ENCODE peak calls at places on chromosomes 7 and 10, in seven cellular contexts. One of them, this sample, is unnamed. For H3K4me1, the result is how much of the 10 kb centered on the place peaks cover.

GRCh38 chr10:113047963-113048781 is 98.1 kb downstream of the TCF7L2 start:
- DNase-seq in testis: no peak
- DNase-seq in endodermal cell: no peak
- DNase-seq in ovary: no peak
- DNase-seq in body of pancreas: no peak
- DNase-seq in heart right ventricle: no peak
- DNase-seq in H1: no peak
- DNase-seq in this sample: no peak

GRCh38 chr10:116845823-116846222 is 3.5 kb upstream of the ENO4 start:
- DNase-seq in body of pancreas: no peak
- DNase-seq in testis: no peak
- DNase-seq in H1: no peak
- DNase-seq in endodermal cell: no peak
- DNase-seq in heart right ventricle: no peak
- DNase-seq in ovary: no peak
- DNase-seq in this sample: no peak

GRCh38 chr7:22943997-22944396 is 69.9 kb downstream of the HYCC1 start:
- DNase-seq in endodermal cell: no peak
- DNase-seq in ovary: no peak
- DNase-seq in heart right ventricle: no peak
- DNase-seq in body of pancreas: no peak
- DNase-seq in testis: no peak
- DNase-seq in H1: no peak
- DNase-seq in this sample: peak

GRCh38 chr10:89281606-89282395 is 20.0 kb upstream of the IFIT2 start:
- DNase-seq in body of pancreas: no peak
- DNase-seq in ovary: no peak
- DNase-seq in H1: no peak
- DNase-seq in testis: no peak
- DNase-seq in endodermal cell: no peak
- DNase-seq in heart right ventricle: no peak
- DNase-seq in this sample: no peak

GRCh38 chr7:64997927-64998391 is 7.1 kb upstream of the ZNF117 start:
- DNase-seq in ovary: no peak
- DNase-seq in heart right ventricle: no peak
- DNase-seq in H1: no peak
- DNase-seq in testis: no peak
- DNase-seq in endodermal cell: no peak
- DNase-seq in body of pancreas: peak
- DNase-seq in this sample: peak

GRCh38 chr10:46220872-46221538 is 65.8 kb upstream of the ANTXRL start:
- DNase-seq in body of pancreas: no peak
- DNase-seq in testis: peak
- DNase-seq in H1: no peak
- DNase-seq in endodermal cell: peak
- DNase-seq in ovary: no peak
- DNase-seq in heart right ventricle: no peak
- DNase-seq in this sample: no peak

GRCh38 chr7:255038-255435 is 34.9 kb upstream of the FOXL3 start:
- DNase-seq in ovary: no peak
- DNase-seq in body of pancreas: no peak
- DNase-seq in H1: no peak
- DNase-seq in endodermal cell: no peak
- DNase-seq in heart right ventricle: no peak
- DNase-seq in testis: no peak
- DNase-seq in this sample: no peak

GRCh38 chr10:59901481-59901880 is 4.9 kb downstream of the CCDC6 start:
- DNase-seq in heart right ventricle: no peak
- DNase-seq in ovary: no peak
- DNase-seq in testis: no peak
- DNase-seq in endodermal cell: no peak
- DNase-seq in body of pancreas: no peak
- DNase-seq in H1: no peak
- DNase-seq in this sample: no peak

GRCh38 chr7:73570977-73571376 is 7.4 kb downstream of the TBL2 start:
- DNase-seq in H1: no peak
- DNase-seq in testis: no peak
- DNase-seq in ovary: no peak
- DNase-seq in heart right ventricle: no peak
- DNase-seq in body of pancreas: no peak
- DNase-seq in endodermal cell: no peak
- DNase-seq in this sample: no peak

GRCh38 chr7:129664029-129665012 is 52.8 kb downstream of the NRF1 start:
- DNase-seq in heart right ventricle: no peak
- DNase-seq in endodermal cell: no peak
- DNase-seq in ovary: no peak
- DNase-seq in H1: no peak
- DNase-seq in body of pancreas: no peak
- DNase-seq in testis: no peak
- DNase-seq in this sample: no peak

GRCh38 chr10:25696013-25696708 is 237.9 kb upstream of the MYO3A start:
- DNase-seq in heart right ventricle: no peak
- DNase-seq in testis: no peak
- DNase-seq in body of pancreas: no peak
- DNase-seq in H1: no peak
- DNase-seq in endodermal cell: peak
- DNase-seq in ovary: no peak
- DNase-seq in this sample: no peak
- TF ChIP-seq CTCF in heart right ventricle: no peak
- TF ChIP-seq CTCF in testis: no peak
- TF ChIP-seq CTCF in body of pancreas: no peak
- TF ChIP-seq CTCF in H1: peak
- TF ChIP-seq CTCF in endodermal cell: peak
- TF ChIP-seq CTCF in ovary: no peak
- TF ChIP-seq CTCF in this sample: no peak

GRCh38 chr7:69657331-69657730 is 59.1 kb downstream of the AUTS2 start:
- DNase-seq in heart right ventricle: no peak
- DNase-seq in body of pancreas: no peak
- DNase-seq in H1: no peak
- DNase-seq in testis: no peak
- DNase-seq in endodermal cell: no peak
- DNase-seq in ovary: no peak
- DNase-seq in this sample: no peak

GRCh38 chr7:69661342-69661741 is 63.1 kb downstream of the AUTS2 start:
- DNase-seq in testis: no peak
- DNase-seq in endodermal cell: no peak
- DNase-seq in body of pancreas: no peak
- DNase-seq in ovary: no peak
- DNase-seq in H1: no peak
- DNase-seq in heart right ventricle: no peak
- DNase-seq in this sample: no peak

GRCh38 chr7:69656890-69657289 is 58.6 kb downstream of the AUTS2 start:
- DNase-seq in endodermal cell: no peak
- DNase-seq in body of pancreas: no peak
- DNase-seq in H1: no peak
- DNase-seq in heart right ventricle: peak
- DNase-seq in ovary: no peak
- DNase-seq in testis: peak
- DNase-seq in this sample: no peak

GRCh38 chr7:69656077-69656476 is 57.8 kb downstream of the AUTS2 start:
- DNase-seq in H1: no peak
- DNase-seq in ovary: no peak
- DNase-seq in testis: no peak
- DNase-seq in body of pancreas: no peak
- DNase-seq in heart right ventricle: no peak
- DNase-seq in endodermal cell: no peak
- DNase-seq in this sample: no peak

GRCh38 chr7:69659964-69660363 is 61.7 kb downstream of the AUTS2 start:
- DNase-seq in ovary: no peak
- DNase-seq in heart right ventricle: no peak
- DNase-seq in body of pancreas: no peak
- DNase-seq in testis: no peak
- DNase-seq in H1: no peak
- DNase-seq in endodermal cell: no peak
- DNase-seq in this sample: no peak
- H3K4me1 ChIP-seq in ovary: under half
- H3K4me1 ChIP-seq in heart right ventricle: under half
- H3K4me1 ChIP-seq in body of pancreas: under half
- H3K4me1 ChIP-seq in testis: under half
- H3K4me1 ChIP-seq in H1: under half
- H3K4me1 ChIP-seq in endodermal cell: under half
- H3K4me1 ChIP-seq in this sample: under half

GRCh38 chr10:83961620-83962019 is 177.7 kb upstream of the GHITM start:
- DNase-seq in testis: no peak
- DNase-seq in H1: no peak
- DNase-seq in endodermal cell: no peak
- DNase-seq in body of pancreas: no peak
- DNase-seq in heart right ventricle: no peak
- DNase-seq in ovary: no peak
- DNase-seq in this sample: no peak
- TF ChIP-seq CTCF in testis: no peak
- TF ChIP-seq CTCF in H1: peak
- TF ChIP-seq CTCF in endodermal cell: peak
- TF ChIP-seq CTCF in body of pancreas: no peak
- TF ChIP-seq CTCF in heart right ventricle: peak
- TF ChIP-seq CTCF in ovary: no peak
- TF ChIP-seq CTCF in this sample: no peak

GRCh38 chr10:124706462-124706857 is 37.7 kb downstream of the FAM53B start:
- DNase-seq in testis: no peak
- DNase-seq in endodermal cell: no peak
- DNase-seq in body of pancreas: no peak
- DNase-seq in heart right ventricle: no peak
- DNase-seq in H1: no peak
- DNase-seq in ovary: no peak
- DNase-seq in this sample: no peak
- H3K4me1 ChIP-seq in testis: half or more
- H3K4me1 ChIP-seq in endodermal cell: under half
- H3K4me1 ChIP-seq in body of pancreas: half or more
- H3K4me1 ChIP-seq in heart right ventricle: half or more
- H3K4me1 ChIP-seq in H1: under half
- H3K4me1 ChIP-seq in ovary: half or more
- H3K4me1 ChIP-seq in this sample: half or more

GRCh38 chr10:129959544-129960492 is 4.3 kb downstream of the EBF3 start:
- DNase-seq in testis: no peak
- DNase-seq in H1: no peak
- DNase-seq in endodermal cell: peak
- DNase-seq in ovary: no peak
- DNase-seq in body of pancreas: no peak
- DNase-seq in heart right ventricle: no peak
- DNase-seq in this sample: no peak

GRCh38 chr10:129956902-129957673 is 7.0 kb downstream of the EBF3 start:
- DNase-seq in heart right ventricle: no peak
- DNase-seq in H1: no peak
- DNase-seq in endodermal cell: peak
- DNase-seq in ovary: no peak
- DNase-seq in testis: no peak
- DNase-seq in body of pancreas: no peak
- DNase-seq in this sample: no peak

GRCh38 chr10:129958686-129959543 is 5.2 kb downstream of the EBF3 start:
- DNase-seq in body of pancreas: no peak
- DNase-seq in ovary: no peak
- DNase-seq in testis: no peak
- DNase-seq in heart right ventricle: no peak
- DNase-seq in H1: no peak
- DNase-seq in endodermal cell: peak
- DNase-seq in this sample: no peak

GRCh38 chr10:129956285-129956649 is 7.8 kb downstream of the EBF3 start:
- DNase-seq in H1: no peak
- DNase-seq in body of pancreas: no peak
- DNase-seq in heart right ventricle: no peak
- DNase-seq in testis: no peak
- DNase-seq in ovary: no peak
- DNase-seq in endodermal cell: no peak
- DNase-seq in this sample: no peak

DNA sequence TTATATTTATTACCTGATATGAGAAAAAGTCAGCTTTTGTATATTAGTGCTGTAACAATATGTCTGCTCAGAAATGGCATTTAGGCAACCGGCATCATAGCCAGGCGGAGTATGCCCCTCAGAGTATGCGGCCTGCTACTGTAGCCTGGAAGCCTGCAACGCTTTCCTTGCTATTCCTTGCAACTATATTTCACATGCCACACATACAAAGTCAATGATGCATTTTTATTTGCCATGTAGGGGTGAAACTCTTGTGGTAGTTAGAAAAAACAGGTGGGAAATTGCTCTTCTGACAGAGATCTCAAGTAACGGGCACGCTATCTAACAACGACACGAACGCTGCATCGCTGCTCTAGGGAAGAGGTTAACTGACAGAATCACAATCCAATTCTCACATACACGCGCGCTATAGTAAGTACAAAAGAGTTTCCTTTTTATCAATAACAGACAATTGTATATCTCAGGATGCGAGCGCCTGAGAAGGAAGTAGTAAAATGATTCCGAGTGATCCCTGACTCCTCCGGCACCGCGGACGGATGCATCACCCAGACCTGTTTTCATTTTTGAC is 5.9 kb downstream of the EBF3 start:
- DNase-seq in H1: no peak
- DNase-seq in testis: no peak
- DNase-seq in body of pancreas: no peak
- DNase-seq in ovary: no peak
- DNase-seq in endodermal cell: peak
- DNase-seq in heart right ventricle: no peak
- DNase-seq in this sample: no peak
- TF ChIP-seq CTCF in H1: peak
- TF ChIP-seq CTCF in testis: no peak
- TF ChIP-seq CTCF in body of pancreas: no peak
- TF ChIP-seq CTCF in ovary: no peak
- TF ChIP-seq CTCF in endodermal cell: peak
- TF ChIP-seq CTCF in heart right ventricle: peak
- TF ChIP-seq CTCF in this sample: no peak

DNA sequence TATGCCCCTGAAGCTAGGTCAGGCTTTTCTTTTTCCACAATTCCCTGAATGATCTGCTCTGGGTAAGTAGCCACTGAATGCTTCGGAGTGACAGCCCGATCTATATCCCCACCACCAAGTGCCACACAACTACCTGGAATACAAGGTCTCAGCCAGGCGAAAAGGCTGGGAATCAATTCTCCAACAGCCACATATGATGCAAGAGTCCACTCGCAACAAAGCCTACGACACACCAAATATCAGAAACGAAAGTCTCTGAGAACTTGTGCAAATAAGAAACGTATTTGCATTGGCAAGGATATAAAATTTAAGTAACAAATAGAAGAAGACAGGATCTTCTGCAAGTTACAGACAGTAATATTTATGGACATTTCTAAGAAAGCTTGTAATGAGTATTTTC is 5.7 kb downstream of the HIPK2 start:
- DNase-seq in heart right ventricle: no peak
- DNase-seq in body of pancreas: peak
- DNase-seq in H1: no peak
- DNase-seq in endodermal cell: peak
- DNase-seq in testis: no peak
- DNase-seq in ovary: no peak
- DNase-seq in this sample: no peak
- H3K4me1 ChIP-seq in heart right ventricle: half or more
- H3K4me1 ChIP-seq in body of pancreas: half or more
- H3K4me1 ChIP-seq in H1: under half
- H3K4me1 ChIP-seq in endodermal cell: under half
- H3K4me1 ChIP-seq in testis: under half
- H3K4me1 ChIP-seq in ovary: under half
- H3K4me1 ChIP-seq in this sample: under half

GRCh38 chr10:16314259-16314658 is 122.6 kb upstream of the PTER start:
- DNase-seq in body of pancreas: no peak
- DNase-seq in ovary: no peak
- DNase-seq in H1: no peak
- DNase-seq in testis: no peak
- DNase-seq in endodermal cell: peak
- DNase-seq in heart right ventricle: no peak
- DNase-seq in this sample: no peak
- TF ChIP-seq CTCF in body of pancreas: no peak
- TF ChIP-seq CTCF in ovary: no peak
- TF ChIP-seq CTCF in H1: peak
- TF ChIP-seq CTCF in testis: no peak
- TF ChIP-seq CTCF in endodermal cell: peak
- TF ChIP-seq CTCF in heart right ventricle: no peak
- TF ChIP-seq CTCF in this sample: no peak

This sample was measured in thyroid gland.